ENCODE peak calls at places on chromosomes 12 and 14, in five cellular contexts. E, Z, O, Y and V are unnamed samples.

GRCh38 chr14:65421201-65421981 is 8.9 kb downstream of the FUT8 start:
- DNase-seq in O (no peak), Z (no peak), Y (no peak), E (no peak), V (no peak)

GRCh38 chr14:51750542-51750941 is 98.8 kb downstream of the FRMD6 start:
- DNase-seq in E (peak; percentile 19), Z (no peak), Y (peak; percentile 43), O (peak; percentile 25), V (peak; percentile 34)

GRCh38 chr12:126397071-126397571 is 1331.9 kb downstream of the AACS start:
- DNase-seq in O (no peak), Y (no peak), Z (no peak), E (no peak), V (no peak)

GRCh38 chr12:105705765-105706164 is 375.3 kb downstream of the C12orf75 start:
- DNase-seq in Z (no peak), Y (no peak), E (peak; percentile 33), O (peak; percentile 36), V (no peak)

GRCh38 chr12:125194999-125195398 is 129.8 kb downstream of the AACS start:
- DNase-seq in E (no peak), O (no peak), Y (no peak), Z (no peak), V (no peak)

GRCh38 chr12:29026419-29026818 is 122.7 kb upstream of the FAR2 start:
- DNase-seq in Y (no peak), O (no peak), E (no peak), Z (no peak), V (no peak)

GRCh38 chr12:29030006-29030405 is 119.1 kb upstream of the FAR2 start:
- DNase-seq in Z (no peak), E (no peak), Y (no peak), O (no peak), V (no peak)

GRCh38 chr12:28974166-28974565 is 174.9 kb upstream of the FAR2 start:
- DNase-seq in Y (no peak), Z (no peak), O (no peak), E (no peak), V (no peak)

GRCh38 chr12:69994593-69995222 is 169.7 kb downstream of the MYRFL start:
- DNase-seq in Y (no peak), E (no peak), O (no peak), Z (no peak), V (no peak)

GRCh38 chr12:2376855-2377657 is 324.3 kb downstream of the CACNA1C start:
- DNase-seq in Z (no peak), Y (peak; percentile 29), O (no peak), E (no peak), V (no peak)

GRCh38 chr14:51094282-51094821 is 553 bp downstream of the TRIM9 start:
- DNase-seq in Y (no peak), Z (no peak), E (no peak), O (no peak), V (peak; percentile 11)

GRCh38 chr12:54413284-54414190 is 5.5 kb downstream of the ITGA5 start:
- DNase-seq in Z (no peak), Y (no peak), O (no peak), E (no peak), V (no peak)

GRCh38 chr12:113203852-113204760 is 17.2 kb upstream of the TPCN1 start:
- DNase-seq in Z (no peak), E (no peak), Y (no peak), O (peak; percentile 12), V (no peak)

GRCh38 chr12:109588461-109589239 is 15.1 kb downstream of the MVK start:
- DNase-seq in Z (no peak), Y (no peak), E (no peak), O (peak; percentile 54), V (no peak)

GRCh38 chr14:99188721-99189120 is 83.3 kb downstream of the BCL11B start:
- DNase-seq in Y (no peak), O (no peak), E (no peak), Z (no peak), V (no peak)

GRCh38 chr12:91896725-91897515 is 248.7 kb downstream of the BTG1 start:
- DNase-seq in Z (no peak), E (no peak), Y (no peak), O (no peak), V (no peak)

GRCh38 chr12:1933342-1933992 is 15.0 kb upstream of the CACNA2D4 start:
- DNase-seq in Y (no peak), E (no peak), O (no peak), Z (no peak), V (no peak)

GRCh38 chr14:89139404-89140247 is 277.4 kb downstream of the FOXN3 start:
- DNase-seq in Z (no peak), E (no peak), Y (no peak), O (peak; percentile 77), V (peak; percentile 35)

GRCh38 chr14:48970995-48971394 is 615.2 kb downstream of the RPS29 start:
- DNase-seq in O (no peak), E (no peak), Z (no peak), Y (no peak), V (no peak)

GRCh38 chr12:63394349-63394748 is 243.3 kb upstream of the AVPR1A start:
- DNase-seq in Z (no peak), Y (no peak), O (no peak), E (no peak), V (no peak)

GRCh38 chr12:111057726-111058125 is 137.3 kb upstream of the MYL2 start:
- DNase-seq in Z (no peak), O (no peak), Y (no peak), E (no peak), V (no peak)

GRCh38 chr14:23102801-23103200 is 2.0 kb downstream of the CIROP start:
- DNase-seq in O (no peak), Y (no peak), E (no peak), Z (no peak), V (no peak)

GRCh38 chr14:74875941-74876913 is at the start of gene PROX2:
- DNase-seq in E (no peak), Y (no peak), O (no peak), Z (no peak), V (no peak)

GRCh38 chr14:50318031-50318626 is 6.0 kb downstream of the DMAC2L start:
- DNase-seq in Z (no peak), E (peak; percentile 26), O (peak; percentile 27), Y (no peak), V (peak; percentile 21)

GRCh38 chr12:1738480-1738879 is 47.6 kb downstream of the ADIPOR2 start:
- DNase-seq in Y (no peak), O (no peak), E (no peak), Z (no peak), V (no peak)

GRCh38 chr14:75522224-75522764 is at the start of gene BATF:
- DNase-seq in Y (no peak), O (no peak), E (no peak), Z (no peak), V (peak; percentile 38)

GRCh38 chr14:23061995-23062394 is 4.7 kb upstream of the CDH24 start:
- DNase-seq in Z (no peak), Y (no peak), O (peak; percentile 87), E (peak; percentile 60), V (peak; percentile 49)

GRCh38 chr12:48165089-48166031 is 8.0 kb upstream of the ASB8 start:
- DNase-seq in Z (peak; percentile 45), Y (no peak), E (peak; percentile 57), O (peak; percentile 44), V (peak; percentile 81)

GRCh38 chr12:10612110-10612509 is 1.3 kb downstream of the MAGOHB start:
- DNase-seq in Z (no peak), O (no peak), Y (no peak), E (no peak), V (no peak)

GRCh38 chr12:10612954-10613333 is 465 bp downstream of the MAGOHB start:
- DNase-seq in Z (no peak), E (no peak), O (no peak), Y (no peak), V (no peak)

GRCh38 chr12:10613334-10614055 is at the start of gene MAGOHB:
- DNase-seq in O (peak; percentile 92), E (peak; percentile 90), Y (peak; percentile 87), Z (peak; percentile 90), V (peak; percentile 91)

GRCh38 chr12:10610188-10610587 is 3.2 kb downstream of the MAGOHB start:
- DNase-seq in E (no peak), Z (no peak), Y (no peak), O (no peak), V (no peak)

DNA sequence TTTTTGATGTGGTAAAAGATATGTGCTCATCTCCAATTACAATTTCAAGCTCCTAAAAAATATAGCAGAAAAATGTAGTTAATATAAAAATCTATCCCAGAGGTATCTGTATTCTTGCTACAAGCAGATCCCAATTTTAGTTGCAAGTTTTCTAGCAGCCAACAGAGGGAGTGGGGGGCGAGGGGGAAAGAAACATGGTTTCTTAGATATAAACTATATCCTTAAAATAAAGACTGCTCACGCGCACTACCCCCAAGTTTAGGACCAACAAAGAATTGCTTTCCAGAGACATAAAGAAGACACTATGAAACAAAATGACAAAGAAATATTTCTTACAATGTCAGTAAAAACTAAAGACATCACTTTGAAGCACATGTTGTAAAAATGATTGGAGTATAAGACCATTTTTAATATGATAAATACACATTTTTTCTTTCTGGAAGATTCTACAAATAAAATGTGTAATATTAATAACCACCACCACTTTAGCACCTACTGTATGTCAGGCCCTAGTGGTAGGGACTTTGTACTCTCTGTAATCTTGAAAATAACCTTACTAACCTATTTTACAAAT is 5.4 kb downstream of the MAGOHB start:
- DNase-seq in O (no peak), E (no peak), Y (no peak), Z (no peak), V (no peak)
- TF ChIP-seq JUND in O (no peak), E (no peak), Y (no peak), Z (no peak), V (no peak)

DNA sequence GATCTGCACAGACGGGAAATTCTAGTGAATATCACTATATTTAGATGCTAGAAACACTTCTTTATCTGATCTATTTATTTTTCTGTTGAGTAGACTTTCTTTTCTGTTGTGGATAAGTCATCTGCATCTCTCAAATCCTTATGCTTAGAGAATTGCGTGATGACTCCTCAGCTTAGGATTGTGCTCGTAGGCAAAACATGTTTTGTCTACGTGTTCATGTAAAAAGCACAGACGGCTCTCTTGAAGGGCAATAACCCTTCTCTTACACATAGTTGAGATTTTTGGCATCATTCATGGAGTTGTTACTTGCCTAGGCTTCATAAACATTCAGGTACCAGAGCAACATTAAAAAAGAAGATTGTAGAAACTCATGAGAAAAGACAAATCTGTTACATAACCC is 18.6 kb downstream of the PPFIBP1 start:
- DNase-seq in Z (no peak), O (no peak), Y (no peak), E (no peak), V (no peak)
- TF ChIP-seq JUND in Z (no peak), O (no peak), Y (no peak), E (no peak), V (no peak)

GRCh38 chr14:80116157-80116556 is 95.1 kb downstream of the DIO2 start:
- DNase-seq in O (no peak), E (no peak), Y (no peak), Z (no peak), V (no peak)

DNA sequence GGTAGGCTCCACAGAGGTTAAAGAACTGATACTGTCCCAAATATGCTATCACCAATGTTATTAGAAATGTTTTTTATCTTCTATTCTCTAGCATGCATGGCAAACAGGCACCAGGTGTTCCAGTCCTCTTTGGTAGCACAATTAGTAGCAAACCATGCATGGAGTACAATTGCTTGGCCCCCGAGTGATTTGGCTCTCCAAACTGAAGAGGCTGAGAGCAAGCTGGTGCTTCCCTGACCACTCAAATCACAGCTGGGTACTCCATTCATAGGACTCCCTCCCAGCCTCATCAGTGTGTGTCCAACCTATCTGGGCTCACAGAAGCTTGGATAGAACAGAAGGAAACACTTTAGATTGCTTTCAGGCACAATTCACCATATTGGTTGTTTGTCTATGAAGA is 93.4 kb downstream of the DIO2 start:
- DNase-seq in Y (no peak), O (no peak), Z (no peak), E (no peak), V (no peak)
- TF ChIP-seq JUND in Y (no peak), O (no peak), Z (no peak), E (no peak), V (no peak)

GRCh38 chr14:21200752-21201461 is 45.0 kb upstream of the OR5AU1 start:
- DNase-seq in Y (no peak), E (no peak), Z (no peak), O (no peak), V (no peak)
- TF ChIP-seq JUND in Y (no peak), E (no peak), Z (no peak), O (no peak), V (no peak)